ENCODE peak calls at places on chromosomes 16 and 17, in four cellular contexts. E, S, K and A are unnamed samples.

GRCh38 chr17:64378890-64379354 is 11.7 kb downstream of the PECAM1 start:
- DNase-seq in E (no peak), S (no peak), K (no peak), A (no peak)

GRCh38 chr17:63295839-63296590 is 150.1 kb downstream of the CYB561 start:
- DNase-seq in E (no peak), S (no peak), K (no peak), A (no peak)

GRCh38 chr17:14308965-14309879 is 8.3 kb downstream of the HS3ST3B1 start:
- DNase-seq in K (peak; percentile 43), S (peak; percentile 40), E (peak; percentile 92), A (peak; percentile 93)

GRCh38 chr16:53358884-53359283 is 75.4 kb upstream of the RBL2 start:
- DNase-seq in E (no peak), S (no peak), K (no peak), A (no peak)

GRCh38 chr16:35210681-35211433 is 1751.4 kb downstream of the TP53TG3F start:
- DNase-seq in E (no peak), S (no peak), K (no peak), A (no peak)

GRCh38 chr16:29816694-29817441 is 916 bp downstream of the PAGR1 start:
- DNase-seq in E (peak; percentile 75), S (peak; percentile 65), K (peak; percentile 67), A (peak; percentile 76)

GRCh38 chr17:39952665-39953470 is 9.9 kb upstream of the GSDMA start:
- DNase-seq in E (peak; percentile 100), S (peak; percentile 99), K (peak; percentile 97), A (peak; percentile 100)

GRCh38 chr17:77019955-77020379 is 120.8 kb upstream of the SEC14L1 start:
- DNase-seq in K (no peak), E (no peak), S (no peak), A (no peak)

GRCh38 chr17:9576521-9577401 is at the start of gene CFAP52:
- DNase-seq in S (peak; percentile 74), E (peak; percentile 73), K (peak; percentile 84), A (peak; percentile 61)

GRCh38 chr16:69482410-69482951 is 58.1 kb downstream of the CYB5B start:
- DNase-seq in S (peak; percentile 23), K (no peak), E (peak; percentile 30), A (no peak)

GRCh38 chr16:53864819-53865491 is 161.0 kb downstream of the FTO start:
- DNase-seq in E (no peak), K (peak; percentile 4), S (no peak), A (peak; percentile 5)

GRCh38 chr16:59540621-59541020 is 806.5 kb upstream of the GOT2 start:
- DNase-seq in E (no peak), S (no peak), K (no peak), A (no peak)

GRCh38 chr17:72422505-72423285 is 301.9 kb downstream of the SOX9 start:
- DNase-seq in K (peak; percentile 97), E (peak; percentile 49), S (peak; percentile 67), A (peak; percentile 93)

GRCh38 chr16:63228259-63228658 is 1192.0 kb upstream of the CDH8 start:
- DNase-seq in E (no peak), S (no peak), K (no peak), A (no peak)

GRCh38 chr16:67459066-67459857 is 21.7 kb downstream of the ATP6V0D1 start:
- DNase-seq in E (peak; percentile 90), K (no peak), S (no peak), A (no peak)

GRCh38 chr17:82302991-82303943 is 14.1 kb downstream of the CD7 start:
- DNase-seq in S (peak; percentile 55), E (no peak), K (no peak), A (no peak)

GRCh38 chr17:53687324-53687723 is 135.4 kb upstream of the KIF2B start:
- DNase-seq in K (no peak), S (no peak), E (no peak), A (no peak)

DNA sequence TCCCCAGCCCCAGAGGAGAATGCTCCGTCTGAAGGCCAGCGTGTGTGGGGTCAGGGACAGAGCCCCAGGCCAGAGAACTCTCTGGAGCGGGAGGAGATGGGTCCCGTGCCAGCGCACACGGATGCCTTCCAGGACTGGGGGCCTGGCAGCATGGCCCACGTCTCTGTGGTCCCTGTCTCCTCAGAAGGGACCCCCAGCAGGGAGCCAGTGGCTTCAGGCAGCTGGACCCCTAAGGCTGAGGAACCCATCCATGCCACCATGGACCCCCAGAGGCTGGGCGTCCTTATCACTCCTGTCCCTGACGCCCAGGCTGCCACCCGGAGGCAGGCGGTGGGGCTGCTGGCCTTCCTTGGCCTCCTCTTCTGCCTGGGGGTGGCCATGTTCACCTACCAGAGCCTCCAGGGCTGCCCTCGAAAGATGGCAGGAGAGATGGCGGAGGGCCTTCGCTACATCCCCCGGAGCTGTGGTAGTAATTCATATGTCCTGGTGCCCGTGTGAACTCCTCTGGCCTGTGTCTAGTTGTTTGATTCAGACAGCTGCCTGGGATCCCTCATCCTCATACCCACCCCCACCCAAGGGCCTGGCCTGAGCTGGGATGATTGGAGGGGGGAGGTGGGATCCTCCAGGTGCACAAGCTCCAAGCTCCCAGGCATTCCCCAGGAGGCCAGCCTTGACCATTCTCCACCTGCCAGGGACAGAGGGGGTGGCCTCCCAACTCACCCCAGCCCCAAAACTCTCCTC is 10.4 kb downstream of the CX3CL1 start:
- DNase-seq in K (no peak), E (no peak), S (no peak), A (no peak)
- TF ChIP-seq CTCF in K (no peak), E (no peak), S (no peak), A (peak; percentile 27)

DNA sequence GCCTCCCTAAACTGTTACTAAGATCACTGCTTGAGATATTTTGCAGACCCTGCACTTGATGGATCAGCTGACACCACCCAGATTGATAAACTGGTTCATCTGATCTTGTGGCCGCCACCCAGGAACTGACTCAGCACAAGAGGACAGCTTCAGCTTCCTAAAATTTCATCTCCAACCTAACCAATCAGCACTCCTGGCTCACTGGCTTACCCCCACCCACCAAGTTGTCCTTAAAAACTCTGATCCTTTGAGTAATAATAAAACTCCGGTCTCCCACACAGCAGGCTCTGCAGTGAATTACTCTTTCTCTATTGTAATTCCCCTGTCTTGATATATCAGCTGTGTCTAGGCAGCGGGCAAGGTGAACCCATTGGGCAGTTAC is 174.8 kb downstream of the UTP18 start:
- DNase-seq in K (no peak), E (no peak), S (no peak), A (no peak)
- TF ChIP-seq CTCF in K (no peak), E (no peak), S (no peak), A (no peak)

GRCh38 chr16:2586901-2587480 is 49.2 kb downstream of the PDPK1 start:
- DNase-seq in S (no peak), K (no peak), E (peak; percentile 9), A (no peak)

GRCh38 chr16:2586241-2586640 is 48.4 kb downstream of the PDPK1 start:
- DNase-seq in K (no peak), S (no peak), E (peak; percentile 18), A (no peak)

GRCh38 chr16:2584742-2585650 is 47.2 kb downstream of the PDPK1 start:
- DNase-seq in S (no peak), K (no peak), E (peak; percentile 29), A (no peak)

GRCh38 chr16:2585651-2586081 is 47.8 kb downstream of the PDPK1 start:
- DNase-seq in E (peak; percentile 11), S (no peak), K (no peak), A (no peak)

DNA sequence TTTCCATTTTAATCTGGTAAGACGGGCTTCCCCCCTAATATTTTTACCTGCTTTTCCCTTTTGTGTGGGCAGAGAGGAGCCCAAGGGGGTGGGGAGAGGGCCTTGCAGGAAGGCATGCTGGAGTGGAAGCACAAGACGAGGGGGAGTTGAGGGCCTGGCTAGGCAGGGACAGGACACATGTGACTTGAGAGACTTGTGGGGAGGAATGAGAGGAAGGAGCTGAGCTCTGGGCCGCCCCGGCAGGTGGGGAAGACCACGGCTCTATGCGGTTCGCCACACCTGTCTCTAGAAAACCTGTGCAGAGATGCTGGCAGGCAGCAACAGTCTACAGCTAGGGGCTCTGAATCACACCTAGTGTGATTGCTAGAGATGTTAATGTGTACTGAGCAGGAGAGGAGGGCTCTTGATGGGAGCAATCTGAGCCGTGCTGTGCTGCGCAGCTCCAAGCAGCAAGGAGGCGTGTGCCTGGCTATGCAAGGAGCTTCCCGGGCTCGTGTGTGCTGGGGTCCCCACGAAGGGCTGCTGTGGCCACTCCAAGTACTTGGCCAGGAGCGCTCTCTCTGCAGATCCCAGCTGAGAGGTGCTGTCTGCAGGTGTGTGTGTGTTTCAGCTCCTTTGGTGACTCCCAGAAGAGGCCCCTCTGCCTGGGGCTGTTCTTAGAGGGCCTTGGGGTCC is 50.2 kb downstream of the PDPK1 start:
- DNase-seq in K (no peak), S (no peak), E (peak; percentile 7), A (no peak)
- TF ChIP-seq CTCF in K (no peak), S (no peak), E (no peak), A (no peak)

DNA sequence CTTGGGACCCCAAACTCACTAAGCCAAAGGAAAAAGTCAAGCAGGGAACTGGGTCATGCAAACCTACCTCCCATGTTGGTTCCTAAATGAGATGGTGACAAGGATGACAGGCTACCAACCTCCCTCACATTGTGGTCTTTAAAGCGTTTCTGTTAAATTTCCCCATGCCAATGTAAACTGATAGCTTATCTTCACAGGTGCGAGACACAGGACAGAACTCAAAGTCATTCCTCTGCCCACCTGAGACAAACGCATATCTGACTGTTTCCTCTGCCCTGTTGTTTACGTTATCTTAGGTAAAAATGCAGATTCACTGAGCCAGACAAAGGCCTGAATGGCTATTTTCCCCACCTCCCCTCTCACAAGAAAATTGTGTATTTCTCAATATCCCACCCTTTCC is 19.0 kb upstream of the CD300E start:
- DNase-seq in S (no peak), E (no peak), K (no peak), A (no peak)
- TF ChIP-seq CTCF in S (no peak), E (no peak), K (no peak), A (no peak)

GRCh38 chr16:17541324-17541723 is 70.6 kb upstream of the XYLT1 start:
- DNase-seq in K (no peak), S (no peak), E (no peak), A (no peak)

GRCh38 chr16:17544304-17544703 is 73.5 kb upstream of the XYLT1 start:
- DNase-seq in S (no peak), K (no peak), E (no peak), A (no peak)

GRCh38 chr16:17543073-17543472 is 72.3 kb upstream of the XYLT1 start:
- DNase-seq in S (no peak), E (no peak), K (no peak), A (no peak)

GRCh38 chr16:17548825-17549224 is 78.1 kb upstream of the XYLT1 start:
- DNase-seq in E (no peak), S (no peak), K (no peak), A (no peak)

GRCh38 chr16:17544785-17545184 is 74.0 kb upstream of the XYLT1 start:
- DNase-seq in S (no peak), K (no peak), E (no peak), A (no peak)
- TF ChIP-seq CTCF in S (peak; percentile 40), K (no peak), E (no peak), A (peak; percentile 49)

GRCh38 chr16:26658486-26658885 is 408.2 kb upstream of the C16orf82 start:
- DNase-seq in E (no peak), S (no peak), K (no peak), A (no peak)
- TF ChIP-seq CTCF in E (no peak), S (no peak), K (no peak), A (no peak)

GRCh38 chr17:28716740-28717577 is 709 bp downstream of the RAB34 start:
- DNase-seq in S (no peak), K (no peak), E (peak; percentile 48), A (no peak)
- TF ChIP-seq CTCF in S (no peak), K (no peak), E (no peak), A (no peak)